ENCODE peak calls at places on chromosomes 13 and 19, in four cellular contexts. One of them, this sample, is unnamed.

GRCh38 chr13:41356788-41357187 is 45.7 kb downstream of the NAA16 start:
- DNase-seq in posterior cingulate gyrus: no peak
- DNase-seq in stimulated activated CD8-positive, alpha-beta memory T cell treated with anti-CD3 and anti-CD28 coated beads, Interleukin-15, amount 100 ng/mL, for 4 hours: no peak
- DNase-seq in heart left ventricle: no peak
- DNase-seq in this sample: no peak

GRCh38 chr13:82758056-82758455 is 1124.2 kb downstream of the SLITRK1 start:
- DNase-seq in posterior cingulate gyrus: no peak
- DNase-seq in stimulated activated CD8-positive, alpha-beta memory T cell treated with anti-CD3 and anti-CD28 coated beads, Interleukin-15, amount 100 ng/mL, for 4 hours: no peak
- DNase-seq in heart left ventricle: no peak
- DNase-seq in this sample: no peak

GRCh38 chr13:39587939-39588338 is 15.1 kb downstream of the LHFPL6 start:
- DNase-seq in posterior cingulate gyrus: no peak
- DNase-seq in stimulated activated CD8-positive, alpha-beta memory T cell treated with anti-CD3 and anti-CD28 coated beads, Interleukin-15, amount 100 ng/mL, for 4 hours: no peak
- DNase-seq in heart left ventricle: no peak
- DNase-seq in this sample: no peak

GRCh38 chr19:13040232-13040915 is 45.1 kb downstream of the NFIX start:
- DNase-seq in posterior cingulate gyrus: no peak
- DNase-seq in stimulated activated CD8-positive, alpha-beta memory T cell treated with anti-CD3 and anti-CD28 coated beads, Interleukin-15, amount 100 ng/mL, for 4 hours: no peak
- DNase-seq in heart left ventricle: no peak
- DNase-seq in this sample: no peak

GRCh38 chr19:34350161-34350561 is 14.8 kb upstream of the GPI start:
- DNase-seq in posterior cingulate gyrus: no peak
- DNase-seq in stimulated activated CD8-positive, alpha-beta memory T cell treated with anti-CD3 and anti-CD28 coated beads, Interleukin-15, amount 100 ng/mL, for 4 hours: peak
- DNase-seq in heart left ventricle: no peak
- DNase-seq in this sample: no peak

GRCh38 chr13:100110269-100110668 is 21.4 kb downstream of the PCCA start:
- DNase-seq in posterior cingulate gyrus: no peak
- DNase-seq in stimulated activated CD8-positive, alpha-beta memory T cell treated with anti-CD3 and anti-CD28 coated beads, Interleukin-15, amount 100 ng/mL, for 4 hours: no peak
- DNase-seq in heart left ventricle: no peak
- DNase-seq in this sample: no peak

GRCh38 chr19:35228177-35228930 is at the start of gene FAM187B:
- DNase-seq in posterior cingulate gyrus: no peak
- DNase-seq in stimulated activated CD8-positive, alpha-beta memory T cell treated with anti-CD3 and anti-CD28 coated beads, Interleukin-15, amount 100 ng/mL, for 4 hours: no peak
- DNase-seq in heart left ventricle: no peak
- DNase-seq in this sample: no peak

GRCh38 chr13:76474356-76474755 is 411.8 kb downstream of the KCTD12 start:
- DNase-seq in posterior cingulate gyrus: no peak
- DNase-seq in stimulated activated CD8-positive, alpha-beta memory T cell treated with anti-CD3 and anti-CD28 coated beads, Interleukin-15, amount 100 ng/mL, for 4 hours: no peak
- DNase-seq in heart left ventricle: no peak
- DNase-seq in this sample: no peak

GRCh38 chr19:19040417-19040816 is 7.0 kb downstream of the ARMC6 start:
- DNase-seq in posterior cingulate gyrus: no peak
- DNase-seq in stimulated activated CD8-positive, alpha-beta memory T cell treated with anti-CD3 and anti-CD28 coated beads, Interleukin-15, amount 100 ng/mL, for 4 hours: no peak
- DNase-seq in heart left ventricle: no peak
- DNase-seq in this sample: peak

GRCh38 chr13:38180670-38181069 is 169.0 kb upstream of the UFM1 start:
- DNase-seq in posterior cingulate gyrus: no peak
- DNase-seq in stimulated activated CD8-positive, alpha-beta memory T cell treated with anti-CD3 and anti-CD28 coated beads, Interleukin-15, amount 100 ng/mL, for 4 hours: no peak
- DNase-seq in heart left ventricle: no peak
- DNase-seq in this sample: no peak

GRCh38 chr19:56660381-56661105 is 11.0 kb downstream of the ZNF835 start:
- DNase-seq in posterior cingulate gyrus: peak
- DNase-seq in stimulated activated CD8-positive, alpha-beta memory T cell treated with anti-CD3 and anti-CD28 coated beads, Interleukin-15, amount 100 ng/mL, for 4 hours: no peak
- DNase-seq in heart left ventricle: peak
- DNase-seq in this sample: no peak